ENCODE peak calls at places on chromosomes 13 and 19, in nine cellular contexts. W is kidney tubule cell; T is aorta; H is renal cortical epithelial cell; Z is body of pancreas; B is stimulated activated CD4-positive, alpha-beta T cell treated with anti-CD3 and anti-CD28 coated beads, Interleukin-2, amount 100 ng/mL, for 48 hours; N is fibroblast of the conjunctiva; K is T-helper 9 cell; A is NCI-H82. E is an unnamed sample.

GRCh38 chr13:99610702-99611289 is 109.5 kb downstream of the TM9SF2 start:
- DNase-seq in W (no peak), T (no peak), H (peak), Z (no peak), B (no peak), N (no peak), K (no peak), A (peak), E (no peak)

GRCh38 chr19:35712910-35713845 is 4.6 kb upstream of the KMT2B start:
- DNase-seq in W (no peak), T (no peak), H (no peak), Z (no peak), B (peak), N (no peak), K (no peak), A (no peak), E (no peak)

GRCh38 chr13:59641758-59642157 is 522.0 kb downstream of the DIAPH3 start:
- DNase-seq in W (peak), T (no peak), H (no peak), Z (no peak), B (no peak), N (no peak), K (no peak), A (no peak), E (no peak)

GRCh38 chr19:1102407-1103106 is 1.2 kb upstream of the GPX4 start:
- DNase-seq in W (peak), T (peak), H (peak), Z (peak), B (peak), N (peak), K (no peak), A (no peak), E (no peak)

GRCh38 chr13:44313674-44314073 is 60.0 kb upstream of the SERP2 start:
- DNase-seq in W (peak), T (no peak), H (peak), Z (no peak), B (no peak), N (no peak), K (no peak), A (no peak), E (no peak)

GRCh38 chr13:110760611-110761010 is 47.1 kb downstream of the ING1 start:
- DNase-seq in W (no peak), T (no peak), H (no peak), Z (no peak), B (no peak), N (no peak), K (no peak), A (no peak), E (no peak)

GRCh38 chr19:17441241-17442135 is 7.0 kb downstream of the TMEM221 start:
- DNase-seq in W (peak), T (no peak), H (peak), Z (no peak), B (no peak), N (no peak), K (no peak), A (peak), E (no peak)

GRCh38 chr19:11165486-11166030 is 10.0 kb upstream of the SPC24 start:
- DNase-seq in W (no peak), T (no peak), H (no peak), Z (no peak), B (no peak), N (no peak), K (no peak), A (no peak), E (no peak)

GRCh38 chr13:44171151-44171550 is 202.5 kb upstream of the SERP2 start:
- DNase-seq in W (no peak), T (no peak), H (no peak), Z (no peak), B (no peak), N (no peak), K (no peak), A (no peak), E (no peak)

GRCh38 chr19:33673258-33673875 is 51.6 kb downstream of the CHST8 start:
- DNase-seq in W (no peak), T (no peak), H (no peak), Z (no peak), B (no peak), N (no peak), K (no peak), A (no peak), E (no peak)

GRCh38 chr13:75175575-75175974 is 306.4 kb downstream of the TBC1D4 start:
- DNase-seq in W (no peak), T (no peak), H (no peak), Z (no peak), B (no peak), N (no peak), K (no peak), A (no peak), E (no peak)

GRCh38 chr19:11194173-11194572 is 3.2 kb downstream of the KANK2 start:
- DNase-seq in W (no peak), T (no peak), H (no peak), Z (no peak), B (no peak), N (no peak), K (no peak), A (no peak), E (no peak)

GRCh38 chr13:71902676-71903075 is 35.7 kb upstream of the DACH1 start:
- DNase-seq in W (no peak), T (no peak), H (no peak), Z (no peak), B (no peak), N (no peak), K (no peak), A (no peak), E (no peak)

GRCh38 chr19:13011653-13012389 is 16.5 kb downstream of the NFIX start:
- DNase-seq in W (no peak), T (no peak), H (no peak), Z (no peak), B (no peak), N (no peak), K (no peak), A (no peak), E (no peak)

GRCh38 chr19:55641376-55642152 is 762 bp downstream of the ZNF580 start:
- DNase-seq in W (peak), T (peak), H (no peak), Z (no peak), B (peak), N (no peak), K (no peak), A (peak), E (no peak)

GRCh38 chr13:45728759-45729158 is 26.6 kb downstream of the CBY2 start:
- DNase-seq in W (peak), T (no peak), H (no peak), Z (no peak), B (no peak), N (no peak), K (no peak), A (peak), E (no peak)

GRCh38 chr13:49258097-49258796 is 10.5 kb downstream of the CDADC1 start:
- DNase-seq in W (no peak), T (no peak), H (no peak), Z (no peak), B (no peak), N (no peak), K (no peak), A (no peak), E (no peak)

GRCh38 chr19:5801796-5802616 is 2.9 kb upstream of the NRTN start:
- DNase-seq in W (no peak), T (peak), H (no peak), Z (no peak), B (no peak), N (peak), K (no peak), A (peak), E (no peak)

GRCh38 chr19:5128251-5128931 is 159.5 kb downstream of the KDM4B start:
- DNase-seq in W (no peak), T (peak), H (no peak), Z (peak), B (no peak), N (no peak), K (no peak), A (peak), E (no peak)

GRCh38 chr13:42883771-42884170 is 102.4 kb downstream of the FAM216B start:
- DNase-seq in W (peak), T (no peak), H (peak), Z (peak), B (no peak), N (no peak), K (no peak), A (peak), E (no peak)

GRCh38 chr19:3945838-3946237 is 13.0 kb downstream of the NMRK2 start:
- DNase-seq in W (no peak), T (no peak), H (no peak), Z (no peak), B (no peak), N (no peak), K (no peak), A (no peak), E (no peak)

GRCh38 chr13:81639984-81640582 is 1299.2 kb upstream of the SPRY2 start:
- DNase-seq in W (peak), T (no peak), H (peak), Z (no peak), B (no peak), N (no peak), K (no peak), A (peak), E (peak)

GRCh38 chr19:36331353-36332228 is 47.4 kb downstream of the ZFP14 start:
- DNase-seq in W (peak), T (peak), H (peak), Z (peak), B (peak), N (peak), K (peak), A (peak), E (peak)

E was measured in pons.